ENCODE peak calls at places on chromosomes 12 and 14, in seven cellular contexts. One of them, this sample, is unnamed.

GRCh38 chr12:2198088-2198501 is 145.3 kb downstream of the CACNA1C start:
- DNase-seq in heart left ventricle: no peak
- DNase-seq in mucosa of descending colon: no peak
- DNase-seq in fibroblast of lung: peak; percentile 91
- DNase-seq in HFF-Myc: peak; percentile 54
- DNase-seq in AG04450: no peak
- DNase-seq in IMR-90: peak; percentile 64
- DNase-seq in this sample: peak; percentile 71

GRCh38 chr12:122891661-122892525 is 4.0 kb downstream of the VPS37B start:
- DNase-seq in AG04450: no peak
- DNase-seq in fibroblast of lung: peak; percentile 85
- DNase-seq in HFF-Myc: no peak
- DNase-seq in IMR-90: peak; percentile 88
- DNase-seq in mucosa of descending colon: no peak
- DNase-seq in heart left ventricle: no peak
- DNase-seq in this sample: peak; percentile 45

GRCh38 chr12:28622416-28622815 is 432.2 kb downstream of the CCDC91 start:
- DNase-seq in AG04450: peak; percentile 26
- DNase-seq in fibroblast of lung: peak; percentile 68
- DNase-seq in heart left ventricle: no peak
- DNase-seq in mucosa of descending colon: no peak
- DNase-seq in HFF-Myc: peak; percentile 38
- DNase-seq in IMR-90: peak; percentile 80
- DNase-seq in this sample: peak; percentile 76

GRCh38 chr14:59261334-59261733 is 72.9 kb downstream of the DAAM1 start:
- DNase-seq in HFF-Myc: no peak
- DNase-seq in IMR-90: no peak
- DNase-seq in AG04450: no peak
- DNase-seq in fibroblast of lung: no peak
- DNase-seq in heart left ventricle: no peak
- DNase-seq in mucosa of descending colon: no peak
- DNase-seq in this sample: no peak

GRCh38 chr12:87953257-87953860 is 75.8 kb downstream of the C12orf50 start:
- DNase-seq in AG04450: peak; percentile 36
- DNase-seq in heart left ventricle: no peak
- DNase-seq in fibroblast of lung: peak; percentile 53
- DNase-seq in IMR-90: peak; percentile 71
- DNase-seq in mucosa of descending colon: no peak
- DNase-seq in HFF-Myc: peak; percentile 6
- DNase-seq in this sample: peak; percentile 89

GRCh38 chr12:131867891-131868675 is 26.3 kb upstream of the ULK1 start:
- DNase-seq in HFF-Myc: no peak
- DNase-seq in IMR-90: no peak
- DNase-seq in mucosa of descending colon: no peak
- DNase-seq in fibroblast of lung: peak; percentile 30
- DNase-seq in AG04450: no peak
- DNase-seq in heart left ventricle: no peak
- DNase-seq in this sample: no peak

GRCh38 chr12:102691773-102692555 is 211.6 kb upstream of the IGF1 start:
- DNase-seq in IMR-90: no peak
- DNase-seq in fibroblast of lung: no peak
- DNase-seq in AG04450: no peak
- DNase-seq in heart left ventricle: no peak
- DNase-seq in mucosa of descending colon: no peak
- DNase-seq in HFF-Myc: no peak
- DNase-seq in this sample: no peak

GRCh38 chr12:15196678-15197267 is 24.4 kb downstream of the RERG start:
- DNase-seq in heart left ventricle: no peak
- DNase-seq in mucosa of descending colon: no peak
- DNase-seq in fibroblast of lung: no peak
- DNase-seq in IMR-90: no peak
- DNase-seq in AG04450: no peak
- DNase-seq in HFF-Myc: no peak
- DNase-seq in this sample: no peak

GRCh38 chr12:131942671-131943070 is 7.1 kb upstream of the EP400 start:
- DNase-seq in mucosa of descending colon: peak; percentile 9
- DNase-seq in AG04450: no peak
- DNase-seq in HFF-Myc: no peak
- DNase-seq in fibroblast of lung: no peak
- DNase-seq in heart left ventricle: no peak
- DNase-seq in IMR-90: no peak
- DNase-seq in this sample: no peak

GRCh38 chr14:68401320-68401719 is 391.5 kb downstream of the ZFP36L1 start:
- DNase-seq in fibroblast of lung: no peak
- DNase-seq in heart left ventricle: no peak
- DNase-seq in HFF-Myc: no peak
- DNase-seq in IMR-90: peak; percentile 34
- DNase-seq in mucosa of descending colon: no peak
- DNase-seq in AG04450: no peak
- DNase-seq in this sample: peak; percentile 80

GRCh38 chr12:57477710-57478681 is 1.7 kb downstream of the ARHGAP9 start:
- DNase-seq in mucosa of descending colon: no peak
- DNase-seq in heart left ventricle: no peak
- DNase-seq in AG04450: no peak
- DNase-seq in IMR-90: peak; percentile 48
- DNase-seq in HFF-Myc: no peak
- DNase-seq in fibroblast of lung: peak; percentile 50
- DNase-seq in this sample: peak; percentile 31

GRCh38 chr14:58942516-58942915 is 246.0 kb upstream of the DAAM1 start:
- DNase-seq in AG04450: no peak
- DNase-seq in IMR-90: peak; percentile 31
- DNase-seq in HFF-Myc: no peak
- DNase-seq in heart left ventricle: no peak
- DNase-seq in fibroblast of lung: peak; percentile 74
- DNase-seq in mucosa of descending colon: no peak
- DNase-seq in this sample: no peak

GRCh38 chr14:21498540-21499526 is 12.3 kb downstream of the METTL3 start:
- DNase-seq in IMR-90: peak; percentile 73
- DNase-seq in fibroblast of lung: peak; percentile 28
- DNase-seq in heart left ventricle: no peak
- DNase-seq in AG04450: no peak
- DNase-seq in HFF-Myc: peak; percentile 32
- DNase-seq in mucosa of descending colon: no peak
- DNase-seq in this sample: peak; percentile 82

GRCh38 chr12:45336331-45336730 is 120.4 kb downstream of the ANO6 start:
- DNase-seq in IMR-90: peak; percentile 99
- DNase-seq in fibroblast of lung: peak; percentile 98
- DNase-seq in AG04450: peak; percentile 93
- DNase-seq in mucosa of descending colon: no peak
- DNase-seq in heart left ventricle: no peak
- DNase-seq in HFF-Myc: peak; percentile 88
- DNase-seq in this sample: peak; percentile 98

GRCh38 chr12:110010853-110011835 is 11.9 kb downstream of the ANKRD13A start:
- DNase-seq in IMR-90: no peak
- DNase-seq in AG04450: no peak
- DNase-seq in heart left ventricle: no peak
- DNase-seq in fibroblast of lung: no peak
- DNase-seq in HFF-Myc: no peak
- DNase-seq in mucosa of descending colon: no peak
- DNase-seq in this sample: no peak

GRCh38 chr12:110015132-110015531 is 15.9 kb downstream of the ANKRD13A start:
- DNase-seq in HFF-Myc: no peak
- DNase-seq in fibroblast of lung: no peak
- DNase-seq in AG04450: no peak
- DNase-seq in heart left ventricle: no peak
- DNase-seq in IMR-90: no peak
- DNase-seq in mucosa of descending colon: no peak
- DNase-seq in this sample: no peak

GRCh38 chr12:110007874-110008273 is 8.6 kb downstream of the ANKRD13A start:
- DNase-seq in HFF-Myc: no peak
- DNase-seq in IMR-90: no peak
- DNase-seq in fibroblast of lung: no peak
- DNase-seq in AG04450: no peak
- DNase-seq in mucosa of descending colon: no peak
- DNase-seq in heart left ventricle: no peak
- DNase-seq in this sample: no peak

GRCh38 chr12:110012137-110012536 is 12.9 kb downstream of the ANKRD13A start:
- DNase-seq in heart left ventricle: no peak
- DNase-seq in mucosa of descending colon: peak; percentile 67
- DNase-seq in HFF-Myc: no peak
- DNase-seq in AG04450: no peak
- DNase-seq in fibroblast of lung: no peak
- DNase-seq in IMR-90: no peak
- DNase-seq in this sample: no peak

GRCh38 chr12:110012659-110013058 is 13.4 kb downstream of the ANKRD13A start:
- DNase-seq in AG04450: no peak
- DNase-seq in fibroblast of lung: no peak
- DNase-seq in IMR-90: no peak
- DNase-seq in HFF-Myc: no peak
- DNase-seq in heart left ventricle: no peak
- DNase-seq in mucosa of descending colon: no peak
- DNase-seq in this sample: no peak
- H3K4me3 ChIP-seq in AG04450: no peak overlapping the region
- H3K4me3 ChIP-seq in fibroblast of lung: no peak overlapping the region
- H3K4me3 ChIP-seq in IMR-90: no peak overlapping the region
- H3K4me3 ChIP-seq in HFF-Myc: no peak overlapping the region
- H3K4me3 ChIP-seq in heart left ventricle: no peak overlapping the region
- H3K4me3 ChIP-seq in mucosa of descending colon: no peak overlapping the region
- H3K4me3 ChIP-seq in this sample: no peak overlapping the region

GRCh38 chr14:104794641-104795467 is 694 bp downstream of the AKT1 start:
- DNase-seq in IMR-90: peak; percentile 19
- DNase-seq in HFF-Myc: no peak
- DNase-seq in mucosa of descending colon: no peak
- DNase-seq in heart left ventricle: no peak
- DNase-seq in AG04450: no peak
- DNase-seq in fibroblast of lung: peak; percentile 33
- DNase-seq in this sample: peak; percentile 38
- TF ChIP-seq CTCF in IMR-90: no peak
- TF ChIP-seq CTCF in HFF-Myc: no peak
- TF ChIP-seq CTCF in mucosa of descending colon: no peak
- TF ChIP-seq CTCF in heart left ventricle: no peak
- TF ChIP-seq CTCF in AG04450: no peak
- TF ChIP-seq CTCF in fibroblast of lung: peak; percentile 8
- TF ChIP-seq CTCF in this sample: no peak

DNA sequence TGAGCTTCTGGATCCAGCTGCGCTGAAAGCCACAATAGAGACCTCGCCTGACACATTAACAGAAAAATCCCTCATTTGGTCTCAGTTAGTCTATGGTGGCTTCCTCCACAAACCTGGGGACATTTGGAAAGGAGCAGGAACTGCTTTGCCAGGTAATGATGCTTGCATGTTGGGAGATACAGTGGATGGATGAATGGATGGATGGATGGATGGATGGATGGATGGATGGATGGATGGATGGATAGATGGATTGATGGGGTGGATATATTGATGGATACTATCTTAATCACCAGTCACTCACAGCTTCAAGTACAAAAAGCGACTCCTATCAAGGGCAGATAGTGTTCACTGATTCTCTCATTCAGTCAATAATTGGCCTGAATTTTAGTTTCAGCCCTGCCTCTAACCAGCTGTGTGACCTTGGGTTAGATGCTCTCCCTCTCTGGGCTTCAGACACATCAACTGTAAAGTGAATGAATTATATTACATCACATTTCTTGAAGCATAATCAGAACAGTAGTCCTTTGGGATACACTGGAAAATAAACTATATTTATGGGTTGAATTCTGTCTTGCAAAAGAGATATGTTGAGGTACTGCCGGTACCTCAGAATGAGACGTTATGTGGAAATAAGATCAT is 29.3 kb downstream of the MAP1LC3B2 start:
- DNase-seq in heart left ventricle: no peak
- DNase-seq in IMR-90: no peak
- DNase-seq in HFF-Myc: no peak
- DNase-seq in mucosa of descending colon: no peak
- DNase-seq in fibroblast of lung: no peak
- DNase-seq in AG04450: no peak
- DNase-seq in this sample: no peak
- H3K4me3 ChIP-seq in heart left ventricle: no peak overlapping the region
- H3K4me3 ChIP-seq in IMR-90: no peak overlapping the region
- H3K4me3 ChIP-seq in HFF-Myc: no peak overlapping the region
- H3K4me3 ChIP-seq in mucosa of descending colon: no peak overlapping the region
- H3K4me3 ChIP-seq in fibroblast of lung: no peak overlapping the region
- H3K4me3 ChIP-seq in AG04450: no peak overlapping the region
- H3K4me3 ChIP-seq in this sample: no peak overlapping the region

GRCh38 chr12:119751961-119752360 is 84.0 kb downstream of the PRKAB1 start:
- DNase-seq in HFF-Myc: no peak
- DNase-seq in fibroblast of lung: no peak
- DNase-seq in heart left ventricle: no peak
- DNase-seq in mucosa of descending colon: no peak
- DNase-seq in IMR-90: no peak
- DNase-seq in AG04450: no peak
- DNase-seq in this sample: no peak
- TF ChIP-seq CTCF in HFF-Myc: no peak
- TF ChIP-seq CTCF in fibroblast of lung: no peak
- TF ChIP-seq CTCF in heart left ventricle: no peak
- TF ChIP-seq CTCF in mucosa of descending colon: no peak
- TF ChIP-seq CTCF in IMR-90: no peak
- TF ChIP-seq CTCF in AG04450: no peak
- TF ChIP-seq CTCF in this sample: no peak

GRCh38 chr14:93113678-93114067 is 2.1 kb downstream of the ITPK1 start:
- DNase-seq in HFF-Myc: no peak
- DNase-seq in IMR-90: no peak
- DNase-seq in fibroblast of lung: no peak
- DNase-seq in mucosa of descending colon: no peak
- DNase-seq in heart left ventricle: no peak
- DNase-seq in AG04450: no peak
- DNase-seq in this sample: no peak
- H3K4me3 ChIP-seq in HFF-Myc: peak overlapping the region; percentile 68
- H3K4me3 ChIP-seq in IMR-90: no peak overlapping the region
- H3K4me3 ChIP-seq in fibroblast of lung: no peak overlapping the region
- H3K4me3 ChIP-seq in mucosa of descending colon: no peak overlapping the region
- H3K4me3 ChIP-seq in heart left ventricle: peak overlapping the region; percentile 67
- H3K4me3 ChIP-seq in AG04450: peak overlapping the region; percentile 13
- H3K4me3 ChIP-seq in this sample: no peak overlapping the region

DNA sequence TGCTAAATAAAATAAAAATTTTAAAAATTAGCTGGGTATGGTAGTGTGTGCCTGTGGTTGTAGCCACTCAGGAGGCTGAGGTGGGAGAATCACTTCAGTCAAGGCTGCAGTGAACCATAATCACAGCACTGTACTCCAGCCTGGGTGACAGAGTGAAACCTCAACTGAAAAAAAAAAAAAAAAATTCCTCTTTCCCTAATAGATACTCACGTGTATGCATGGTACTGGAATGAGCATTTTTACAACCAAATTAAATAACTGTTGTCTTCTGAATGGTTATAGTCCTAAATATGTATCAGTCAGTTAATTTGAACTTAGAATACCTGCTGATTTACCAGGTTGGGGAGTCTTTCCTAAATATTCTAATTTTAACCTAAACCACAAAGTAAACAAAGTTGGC is 98.3 kb upstream of the ATF1 start:
- DNase-seq in mucosa of descending colon: no peak
- DNase-seq in IMR-90: no peak
- DNase-seq in AG04450: no peak
- DNase-seq in HFF-Myc: no peak
- DNase-seq in fibroblast of lung: no peak
- DNase-seq in heart left ventricle: no peak
- DNase-seq in this sample: no peak
- TF ChIP-seq CTCF in mucosa of descending colon: no peak
- TF ChIP-seq CTCF in IMR-90: no peak
- TF ChIP-seq CTCF in AG04450: no peak
- TF ChIP-seq CTCF in HFF-Myc: no peak
- TF ChIP-seq CTCF in fibroblast of lung: no peak
- TF ChIP-seq CTCF in heart left ventricle: no peak
- TF ChIP-seq CTCF in this sample: no peak

This sample was measured in choroid plexus epithelial cell.